ENCODE peak calls at places on chromosomes 6 and 20, in four cellular contexts. Y, O, V and R are unnamed samples.

GRCh38 chr20:14957416-14957815 is 620.0 kb upstream of the FLRT3 start:
- DNase-seq in Y (no peak), O (peak), V (no peak), R (no peak)

GRCh38 chr6:101341926-101342325 is 51.6 kb upstream of the GRIK2 start:
- DNase-seq in Y (no peak), O (no peak), V (no peak), R (no peak)

GRCh38 chr20:25046181-25046641 is 11.7 kb downstream of the ACSS1 start:
- DNase-seq in Y (no peak), O (no peak), V (no peak), R (no peak)

GRCh38 chr6:125107896-125108295 is 45.7 kb upstream of the TPD52L1 start:
- DNase-seq in Y (no peak), O (no peak), V (no peak), R (no peak)

GRCh38 chr6:1667012-1667804 is 57.5 kb downstream of the FOXC1 start:
- DNase-seq in Y (no peak), O (peak), V (no peak), R (no peak)

GRCh38 chr20:17767624-17768023 is 67.9 kb downstream of the BANF2 start:
- DNase-seq in Y (no peak), O (no peak), V (no peak), R (no peak)

GRCh38 chr20:11453430-11453829 is 464.3 kb upstream of the BTBD3 start:
- DNase-seq in Y (no peak), O (no peak), V (no peak), R (no peak)

GRCh38 chr6:164412566-164412965 is 896.8 kb downstream of the C6orf118 start:
- DNase-seq in Y (no peak), O (no peak), V (no peak), R (no peak)

DNA sequence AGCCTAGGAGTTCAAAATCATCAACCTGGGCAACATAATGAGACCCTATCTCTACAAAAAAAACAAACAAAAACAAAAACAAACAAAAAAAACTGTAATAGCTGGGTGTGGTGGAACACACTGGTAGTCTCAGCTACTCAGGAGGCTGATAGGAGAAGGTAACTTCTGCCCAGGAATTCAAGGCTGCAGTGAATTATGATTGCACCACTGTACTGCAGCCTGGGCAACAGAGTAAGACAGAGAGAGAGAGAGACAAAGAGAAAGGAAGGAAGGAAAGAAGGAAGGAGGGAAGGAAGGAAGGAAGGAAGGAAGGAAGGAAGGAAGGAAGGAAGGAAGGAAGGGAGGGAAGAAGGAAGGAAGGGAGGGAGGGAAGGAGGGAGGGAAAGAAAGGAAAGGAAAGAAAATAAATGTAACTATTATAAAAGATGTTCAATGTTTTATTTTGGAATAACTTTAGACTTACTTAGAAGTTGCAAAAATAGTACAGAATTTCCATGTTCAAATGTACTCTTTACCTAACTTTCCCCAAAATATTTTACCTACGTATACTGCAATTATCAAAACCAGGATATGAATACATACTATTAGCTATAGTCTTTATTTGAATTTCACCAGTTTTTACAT is 175.2 kb downstream of the KHDC1L start:
- DNase-seq in Y (no peak), O (no peak), V (no peak), R (no peak)
- H3K4me3 ChIP-seq in Y (no peak), O (no peak), V (no peak), R (no peak)

GRCh38 chr20:63736893-63737689 is 627 bp downstream of the LIME1 start:
- DNase-seq in Y (peak), O (peak), V (peak), R (peak)
- H3K4me3 ChIP-seq in Y (peak), O (no peak), V (peak), R (peak)

DNA sequence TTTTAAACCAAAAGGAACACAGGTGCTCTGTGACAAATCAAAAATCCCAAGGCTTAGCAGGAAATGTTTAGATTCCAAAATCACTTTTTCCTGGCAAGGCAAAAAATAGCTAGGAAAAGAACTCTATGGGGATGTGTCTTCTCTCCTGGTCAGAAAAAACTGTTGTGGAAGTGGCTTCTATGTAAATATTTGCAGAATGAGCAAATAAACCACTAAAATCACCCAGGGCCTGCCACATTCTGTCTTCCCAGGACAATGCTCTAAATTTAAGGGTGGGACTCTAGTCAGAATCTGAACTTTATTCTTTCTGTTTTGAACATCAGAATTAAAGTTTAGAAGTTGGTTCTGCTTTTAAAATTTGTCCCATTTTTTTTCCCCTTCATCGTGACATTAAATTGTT is 29.3 kb downstream of the GCM1 start:
- DNase-seq in Y (no peak), O (no peak), V (no peak), R (no peak)
- H3K4me3 ChIP-seq in Y (no peak), O (no peak), V (no peak), R (no peak)

GRCh38 chr6:20169786-20170185 is 42.5 kb downstream of the MBOAT1 start:
- DNase-seq in Y (no peak), O (no peak), V (no peak), R (no peak)
- H3K4me3 ChIP-seq in Y (no peak), O (no peak), V (no peak), R (no peak)

GRCh38 chr6:155171109-155171746 is 92.6 kb upstream of the CLDN20 start:
- DNase-seq in Y (peak), O (no peak), V (peak), R (peak)
- H3K4me3 ChIP-seq in Y (peak), O (no peak), V (peak), R (peak)

DNA sequence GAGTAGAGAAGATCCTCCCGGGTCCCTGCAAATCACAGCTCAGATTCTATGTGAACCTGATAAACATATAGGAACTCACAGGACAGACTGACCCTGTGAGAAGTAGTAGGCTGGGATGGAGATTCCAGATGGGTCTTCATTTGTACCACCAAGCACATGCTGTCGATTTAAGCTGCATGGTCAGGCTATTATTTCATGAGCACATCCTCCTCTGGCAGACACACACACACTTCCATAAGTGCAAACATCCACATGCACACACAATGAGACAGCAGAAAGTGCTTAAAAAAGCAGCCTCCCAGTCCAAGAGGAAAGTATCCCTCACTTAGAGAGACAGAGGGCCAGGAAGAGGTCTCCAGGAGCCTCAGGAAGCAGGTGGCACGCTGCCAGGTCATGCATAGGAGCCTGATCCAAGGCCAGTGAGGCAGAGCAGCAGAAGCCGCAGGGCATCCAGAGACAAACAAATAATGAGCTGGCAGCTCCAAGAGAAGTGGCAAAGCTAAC is 131.8 kb downstream of the UNC5CL start:
- DNase-seq in Y (no peak), O (peak), V (no peak), R (no peak)
- H3K4me3 ChIP-seq in Y (no peak), O (no peak), V (no peak), R (no peak)

GRCh38 chr6:111792914-111793700 is 80.1 kb downstream of the FYN start:
- DNase-seq in Y (no peak), O (peak), V (no peak), R (no peak)
- H3K4me3 ChIP-seq in Y (no peak), O (peak), V (peak), R (peak)